ENCODE peak calls at places on chromosomes 1 and 21, in nine cellular contexts. One of them, this sample, is unnamed.

GRCh38 chr1:99603699-99604595 is 42.0 kb upstream of the PALMD start:
- DNase-seq in T-helper 9 cell: no peak
- DNase-seq in frontal cortex: no peak
- DNase-seq in endothelial cell: no peak
- DNase-seq in right atrium auricular region: no peak
- DNase-seq in lung microvascular endothelial cell: peak; percentile 36
- DNase-seq in mammary epithelial cell: no peak
- DNase-seq in WTC11: no peak
- DNase-seq in adipocyte: peak; percentile 60
- DNase-seq in this sample: no peak

GRCh38 chr1:997728-998050 is 2.2 kb downstream of the HES4 start:
- DNase-seq in WTC11: no peak
- DNase-seq in frontal cortex: no peak
- DNase-seq in T-helper 9 cell: no peak
- DNase-seq in lung microvascular endothelial cell: no peak
- DNase-seq in adipocyte: no peak
- DNase-seq in right atrium auricular region: no peak
- DNase-seq in mammary epithelial cell: no peak
- DNase-seq in endothelial cell: peak; percentile 4
- DNase-seq in this sample: no peak

GRCh38 chr1:243447844-243448243 is 192.0 kb downstream of the SDCCAG8 start:
- DNase-seq in mammary epithelial cell: no peak
- DNase-seq in T-helper 9 cell: no peak
- DNase-seq in right atrium auricular region: no peak
- DNase-seq in adipocyte: no peak
- DNase-seq in WTC11: no peak
- DNase-seq in frontal cortex: no peak
- DNase-seq in endothelial cell: no peak
- DNase-seq in lung microvascular endothelial cell: no peak
- DNase-seq in this sample: no peak

GRCh38 chr1:180158149-180159147 is 3.8 kb downstream of the QSOX1 start:
- DNase-seq in frontal cortex: no peak
- DNase-seq in lung microvascular endothelial cell: peak; percentile 61
- DNase-seq in T-helper 9 cell: no peak
- DNase-seq in endothelial cell: no peak
- DNase-seq in WTC11: no peak
- DNase-seq in adipocyte: no peak
- DNase-seq in mammary epithelial cell: no peak
- DNase-seq in right atrium auricular region: peak; percentile 55
- DNase-seq in this sample: no peak

GRCh38 chr1:243882276-243882675 is 32.2 kb upstream of the AKT3 start:
- DNase-seq in endothelial cell: no peak
- DNase-seq in T-helper 9 cell: no peak
- DNase-seq in adipocyte: peak; percentile 25
- DNase-seq in right atrium auricular region: no peak
- DNase-seq in lung microvascular endothelial cell: peak; percentile 15
- DNase-seq in frontal cortex: no peak
- DNase-seq in mammary epithelial cell: peak; percentile 12
- DNase-seq in WTC11: no peak
- DNase-seq in this sample: no peak

GRCh38 chr1:190588424-190588823 is 110.8 kb upstream of the BRINP3 start:
- DNase-seq in frontal cortex: no peak
- DNase-seq in mammary epithelial cell: no peak
- DNase-seq in adipocyte: peak; percentile 4
- DNase-seq in right atrium auricular region: no peak
- DNase-seq in lung microvascular endothelial cell: no peak
- DNase-seq in endothelial cell: no peak
- DNase-seq in T-helper 9 cell: no peak
- DNase-seq in WTC11: no peak
- DNase-seq in this sample: no peak

GRCh38 chr1:22132517-22133235 is 10.2 kb downstream of the WNT4 start:
- DNase-seq in T-helper 9 cell: no peak
- DNase-seq in WTC11: no peak
- DNase-seq in right atrium auricular region: no peak
- DNase-seq in mammary epithelial cell: peak; percentile 50
- DNase-seq in lung microvascular endothelial cell: peak; percentile 77
- DNase-seq in adipocyte: peak; percentile 78
- DNase-seq in endothelial cell: no peak
- DNase-seq in frontal cortex: no peak
- DNase-seq in this sample: no peak

GRCh38 chr21:33238146-33238545 is 8.4 kb downstream of the IFNAR2 start:
- DNase-seq in frontal cortex: no peak
- DNase-seq in mammary epithelial cell: no peak
- DNase-seq in endothelial cell: no peak
- DNase-seq in adipocyte: no peak
- DNase-seq in T-helper 9 cell: no peak
- DNase-seq in lung microvascular endothelial cell: no peak
- DNase-seq in right atrium auricular region: no peak
- DNase-seq in WTC11: no peak
- DNase-seq in this sample: no peak

GRCh38 chr1:169499807-169500206 is 14.1 kb upstream of the SLC19A2 start:
- DNase-seq in adipocyte: no peak
- DNase-seq in lung microvascular endothelial cell: no peak
- DNase-seq in WTC11: no peak
- DNase-seq in right atrium auricular region: no peak
- DNase-seq in T-helper 9 cell: no peak
- DNase-seq in mammary epithelial cell: no peak
- DNase-seq in endothelial cell: no peak
- DNase-seq in frontal cortex: no peak
- DNase-seq in this sample: no peak

GRCh38 chr1:151002611-151003010 is 4.1 kb downstream of the MINDY1 start:
- DNase-seq in WTC11: no peak
- DNase-seq in mammary epithelial cell: no peak
- DNase-seq in frontal cortex: no peak
- DNase-seq in endothelial cell: no peak
- DNase-seq in lung microvascular endothelial cell: no peak
- DNase-seq in adipocyte: no peak
- DNase-seq in T-helper 9 cell: no peak
- DNase-seq in right atrium auricular region: no peak
- DNase-seq in this sample: no peak

GRCh38 chr1:46133181-46133658 is 791 bp upstream of the PIK3R3 start:
- DNase-seq in right atrium auricular region: no peak
- DNase-seq in T-helper 9 cell: no peak
- DNase-seq in endothelial cell: no peak
- DNase-seq in WTC11: no peak
- DNase-seq in mammary epithelial cell: no peak
- DNase-seq in adipocyte: no peak
- DNase-seq in lung microvascular endothelial cell: no peak
- DNase-seq in frontal cortex: no peak
- DNase-seq in this sample: no peak

GRCh38 chr1:43358121-43358745 is 548 bp upstream of the CDC20 start:
- DNase-seq in frontal cortex: no peak
- DNase-seq in mammary epithelial cell: no peak
- DNase-seq in adipocyte: no peak
- DNase-seq in endothelial cell: peak; percentile 15
- DNase-seq in T-helper 9 cell: no peak
- DNase-seq in lung microvascular endothelial cell: peak; percentile 65
- DNase-seq in WTC11: peak; percentile 39
- DNase-seq in right atrium auricular region: no peak
- DNase-seq in this sample: no peak

GRCh38 chr1:60564856-60565445 is 491.4 kb upstream of the C1orf87 start:
- DNase-seq in adipocyte: no peak
- DNase-seq in mammary epithelial cell: no peak
- DNase-seq in right atrium auricular region: no peak
- DNase-seq in lung microvascular endothelial cell: no peak
- DNase-seq in endothelial cell: no peak
- DNase-seq in WTC11: no peak
- DNase-seq in T-helper 9 cell: no peak
- DNase-seq in frontal cortex: no peak
- DNase-seq in this sample: no peak

GRCh38 chr1:47555841-47556616 is 118.2 kb downstream of the FOXD2 start:
- DNase-seq in lung microvascular endothelial cell: no peak
- DNase-seq in frontal cortex: no peak
- DNase-seq in adipocyte: no peak
- DNase-seq in endothelial cell: no peak
- DNase-seq in right atrium auricular region: no peak
- DNase-seq in T-helper 9 cell: no peak
- DNase-seq in WTC11: no peak
- DNase-seq in mammary epithelial cell: no peak
- DNase-seq in this sample: no peak

GRCh38 chr1:227219715-227220292 is 98.5 kb downstream of the CDC42BPA start:
- DNase-seq in endothelial cell: no peak
- DNase-seq in lung microvascular endothelial cell: peak; percentile 14
- DNase-seq in T-helper 9 cell: no peak
- DNase-seq in right atrium auricular region: no peak
- DNase-seq in mammary epithelial cell: no peak
- DNase-seq in WTC11: no peak
- DNase-seq in frontal cortex: no peak
- DNase-seq in adipocyte: no peak
- DNase-seq in this sample: no peak

GRCh38 chr1:159825564-159825963 is 1.1 kb upstream of the SLAMF8 start:
- DNase-seq in WTC11: no peak
- DNase-seq in adipocyte: no peak
- DNase-seq in mammary epithelial cell: no peak
- DNase-seq in T-helper 9 cell: no peak
- DNase-seq in right atrium auricular region: no peak
- DNase-seq in lung microvascular endothelial cell: no peak
- DNase-seq in endothelial cell: no peak
- DNase-seq in frontal cortex: no peak
- DNase-seq in this sample: no peak

GRCh38 chr1:99590578-99591209 is 55.2 kb upstream of the PALMD start:
- DNase-seq in right atrium auricular region: no peak
- DNase-seq in adipocyte: peak; percentile 62
- DNase-seq in endothelial cell: no peak
- DNase-seq in frontal cortex: no peak
- DNase-seq in lung microvascular endothelial cell: peak; percentile 99
- DNase-seq in WTC11: no peak
- DNase-seq in mammary epithelial cell: peak; percentile 91
- DNase-seq in T-helper 9 cell: no peak
- DNase-seq in this sample: no peak

GRCh38 chr21:21897275-21897883 is 899.2 kb downstream of the NCAM2 start:
- DNase-seq in WTC11: no peak
- DNase-seq in frontal cortex: no peak
- DNase-seq in endothelial cell: no peak
- DNase-seq in lung microvascular endothelial cell: no peak
- DNase-seq in mammary epithelial cell: peak; percentile 1
- DNase-seq in right atrium auricular region: no peak
- DNase-seq in T-helper 9 cell: no peak
- DNase-seq in adipocyte: peak; percentile 14
- DNase-seq in this sample: no peak

GRCh38 chr1:241917487-241917886 is 40.1 kb upstream of the BECN2 start:
- DNase-seq in right atrium auricular region: no peak
- DNase-seq in adipocyte: no peak
- DNase-seq in T-helper 9 cell: no peak
- DNase-seq in endothelial cell: no peak
- DNase-seq in frontal cortex: no peak
- DNase-seq in lung microvascular endothelial cell: no peak
- DNase-seq in WTC11: no peak
- DNase-seq in mammary epithelial cell: no peak
- DNase-seq in this sample: no peak

This sample was measured in T follicular helper cell.